ENCODE peak calls at places on chromosomes 7 and 10, in six cellular contexts. One of them, this sample, is unnamed.

GRCh38 chr10:70260259-70260658 is 23.5 kb downstream of the NPFFR1 start:
- ATAC-seq in HepG2: no peak
- ATAC-seq in upper lobe of left lung: no peak
- ATAC-seq in GM12878: no peak
- ATAC-seq in K562: no peak
- ATAC-seq in A549: no peak
- ATAC-seq in this sample: no peak

GRCh38 chr10:77037735-77038411 is 599.7 kb downstream of the KCNMA1 start:
- ATAC-seq in A549: no peak
- ATAC-seq in GM12878: peak; percentile 52
- ATAC-seq in K562: peak; percentile 41
- ATAC-seq in upper lobe of left lung: no peak
- ATAC-seq in HepG2: no peak
- ATAC-seq in this sample: no peak

GRCh38 chr10:70715853-70716795 is 43.8 kb downstream of the ADAMTS14 start:
- ATAC-seq in upper lobe of left lung: no peak
- ATAC-seq in GM12878: peak; percentile 60
- ATAC-seq in A549: no peak
- ATAC-seq in HepG2: peak; percentile 19
- ATAC-seq in K562: peak; percentile 89
- ATAC-seq in this sample: no peak

GRCh38 chr7:77276120-77276519 is 76.5 kb upstream of the FGL2 start:
- ATAC-seq in A549: no peak
- ATAC-seq in GM12878: no peak
- ATAC-seq in HepG2: no peak
- ATAC-seq in K562: no peak
- ATAC-seq in upper lobe of left lung: no peak
- ATAC-seq in this sample: no peak

GRCh38 chr10:42836771-42837468 is 54.3 kb downstream of the BMS1 start:
- ATAC-seq in HepG2: peak; percentile 98
- ATAC-seq in A549: peak; percentile 85
- ATAC-seq in GM12878: no peak
- ATAC-seq in K562: no peak
- ATAC-seq in upper lobe of left lung: no peak
- ATAC-seq in this sample: no peak

GRCh38 chr7:29565982-29566746 is 2.5 kb downstream of the PRR15 start:
- ATAC-seq in GM12878: no peak
- ATAC-seq in upper lobe of left lung: peak; percentile 30
- ATAC-seq in HepG2: no peak
- ATAC-seq in A549: no peak
- ATAC-seq in K562: no peak
- ATAC-seq in this sample: peak; percentile 29

GRCh38 chr7:134515569-134516468 is 11.5 kb upstream of the AKR1B10 start:
- ATAC-seq in A549: peak; percentile 60
- ATAC-seq in K562: no peak
- ATAC-seq in HepG2: no peak
- ATAC-seq in upper lobe of left lung: no peak
- ATAC-seq in GM12878: no peak
- ATAC-seq in this sample: peak; percentile 59

GRCh38 chr10:60349426-60349825 is 40.2 kb downstream of the ANK3 start:
- ATAC-seq in K562: no peak
- ATAC-seq in upper lobe of left lung: no peak
- ATAC-seq in HepG2: no peak
- ATAC-seq in A549: no peak
- ATAC-seq in GM12878: no peak
- ATAC-seq in this sample: no peak

GRCh38 chr10:24938076-24938475 is 14.3 kb downstream of the PRTFDC1 start:
- ATAC-seq in K562: no peak
- ATAC-seq in A549: no peak
- ATAC-seq in GM12878: no peak
- ATAC-seq in HepG2: no peak
- ATAC-seq in upper lobe of left lung: no peak
- ATAC-seq in this sample: no peak

GRCh38 chr10:30688456-30688855 is 58.9 kb upstream of the LYZL2 start:
- ATAC-seq in A549: no peak
- ATAC-seq in upper lobe of left lung: no peak
- ATAC-seq in HepG2: no peak
- ATAC-seq in K562: no peak
- ATAC-seq in GM12878: peak; percentile 22
- ATAC-seq in this sample: no peak

GRCh38 chr7:98200364-98200763 is 10.9 kb upstream of the BHLHA15 start:
- ATAC-seq in K562: no peak
- ATAC-seq in GM12878: peak; percentile 25
- ATAC-seq in A549: no peak
- ATAC-seq in HepG2: no peak
- ATAC-seq in upper lobe of left lung: no peak
- ATAC-seq in this sample: no peak

GRCh38 chr10:108450280-108450679 is 1285.8 kb upstream of the SORCS1 start:
- ATAC-seq in HepG2: no peak
- ATAC-seq in A549: no peak
- ATAC-seq in K562: no peak
- ATAC-seq in GM12878: peak; percentile 41
- ATAC-seq in upper lobe of left lung: no peak
- ATAC-seq in this sample: no peak

GRCh38 chr10:102065561-102066420 is 642 bp downstream of the HPS6 start:
- ATAC-seq in K562: peak; percentile 61
- ATAC-seq in GM12878: peak; percentile 57
- ATAC-seq in A549: peak; percentile 65
- ATAC-seq in HepG2: peak; percentile 74
- ATAC-seq in upper lobe of left lung: peak; percentile 15
- ATAC-seq in this sample: peak; percentile 39

GRCh38 chr7:123682690-123683089 is 27.0 kb downstream of the LMOD2 start:
- ATAC-seq in K562: peak; percentile 79
- ATAC-seq in HepG2: peak; percentile 66
- ATAC-seq in GM12878: peak; percentile 81
- ATAC-seq in A549: peak; percentile 66
- ATAC-seq in upper lobe of left lung: no peak
- ATAC-seq in this sample: no peak

GRCh38 chr10:127984944-127985343 is 78.0 kb downstream of the PTPRE start:
- ATAC-seq in K562: no peak
- ATAC-seq in HepG2: no peak
- ATAC-seq in upper lobe of left lung: no peak
- ATAC-seq in GM12878: no peak
- ATAC-seq in A549: no peak
- ATAC-seq in this sample: no peak

GRCh38 chr10:132981173-132981555 is 38.8 kb upstream of the CFAP46 start:
- ATAC-seq in GM12878: no peak
- ATAC-seq in K562: no peak
- ATAC-seq in HepG2: no peak
- ATAC-seq in A549: no peak
- ATAC-seq in upper lobe of left lung: no peak
- ATAC-seq in this sample: no peak

GRCh38 chr7:114086906-114087651 is 168.3 kb upstream of the PPP1R3A start:
- ATAC-seq in upper lobe of left lung: no peak
- ATAC-seq in HepG2: peak; percentile 19
- ATAC-seq in K562: no peak
- ATAC-seq in A549: peak; percentile 4
- ATAC-seq in GM12878: no peak
- ATAC-seq in this sample: no peak

GRCh38 chr7:43362652-43363428 is 220.1 kb upstream of the STK17A start:
- ATAC-seq in HepG2: no peak
- ATAC-seq in A549: no peak
- ATAC-seq in GM12878: peak; percentile 61
- ATAC-seq in upper lobe of left lung: peak; percentile 73
- ATAC-seq in K562: no peak
- ATAC-seq in this sample: peak; percentile 80

GRCh38 chr10:86343761-86344160 is 22.8 kb downstream of the GRID1 start:
- ATAC-seq in K562: no peak
- ATAC-seq in GM12878: no peak
- ATAC-seq in A549: no peak
- ATAC-seq in HepG2: no peak
- ATAC-seq in upper lobe of left lung: no peak
- ATAC-seq in this sample: no peak

GRCh38 chr10:11849908-11850307 is 26.8 kb downstream of the PROSER2 start:
- ATAC-seq in upper lobe of left lung: peak; percentile 9
- ATAC-seq in HepG2: no peak
- ATAC-seq in GM12878: no peak
- ATAC-seq in K562: peak; percentile 13
- ATAC-seq in A549: no peak
- ATAC-seq in this sample: peak; percentile 57

GRCh38 chr7:37062019-37062418 is 337.7 kb upstream of the AOAH start:
- ATAC-seq in HepG2: no peak
- ATAC-seq in K562: no peak
- ATAC-seq in A549: no peak
- ATAC-seq in upper lobe of left lung: no peak
- ATAC-seq in GM12878: no peak
- ATAC-seq in this sample: no peak

GRCh38 chr10:13969792-13970140 is 361.0 kb downstream of the FRMD4A start:
- ATAC-seq in upper lobe of left lung: no peak
- ATAC-seq in HepG2: no peak
- ATAC-seq in K562: no peak
- ATAC-seq in A549: no peak
- ATAC-seq in GM12878: peak; percentile 88
- ATAC-seq in this sample: no peak

GRCh38 chr7:30901856-30902255 is 9.8 kb upstream of the AQP1 start:
- ATAC-seq in K562: peak; percentile 84
- ATAC-seq in GM12878: no peak
- ATAC-seq in A549: no peak
- ATAC-seq in upper lobe of left lung: no peak
- ATAC-seq in HepG2: no peak
- ATAC-seq in this sample: no peak

GRCh38 chr7:122682805-122683204 is 16.1 kb downstream of the RNF133 start:
- ATAC-seq in A549: no peak
- ATAC-seq in K562: no peak
- ATAC-seq in HepG2: no peak
- ATAC-seq in upper lobe of left lung: no peak
- ATAC-seq in GM12878: no peak
- ATAC-seq in this sample: no peak

GRCh38 chr7:143407296-143408246 is 1.1 kb downstream of the EPHA1 start:
- ATAC-seq in upper lobe of left lung: peak; percentile 4
- ATAC-seq in GM12878: peak; percentile 32
- ATAC-seq in A549: peak; percentile 30
- ATAC-seq in HepG2: peak; percentile 56
- ATAC-seq in K562: peak; percentile 17
- ATAC-seq in this sample: no peak

GRCh38 chr7:150665075-150665794 is 20.3 kb upstream of the GIMAP2 start:
- ATAC-seq in GM12878: no peak
- ATAC-seq in upper lobe of left lung: no peak
- ATAC-seq in K562: no peak
- ATAC-seq in HepG2: no peak
- ATAC-seq in A549: no peak
- ATAC-seq in this sample: no peak

GRCh38 chr7:139644191-139644590 is 120.7 kb downstream of the CLEC2L start:
- ATAC-seq in HepG2: no peak
- ATAC-seq in A549: no peak
- ATAC-seq in upper lobe of left lung: no peak
- ATAC-seq in GM12878: no peak
- ATAC-seq in K562: no peak
- ATAC-seq in this sample: no peak

DNA sequence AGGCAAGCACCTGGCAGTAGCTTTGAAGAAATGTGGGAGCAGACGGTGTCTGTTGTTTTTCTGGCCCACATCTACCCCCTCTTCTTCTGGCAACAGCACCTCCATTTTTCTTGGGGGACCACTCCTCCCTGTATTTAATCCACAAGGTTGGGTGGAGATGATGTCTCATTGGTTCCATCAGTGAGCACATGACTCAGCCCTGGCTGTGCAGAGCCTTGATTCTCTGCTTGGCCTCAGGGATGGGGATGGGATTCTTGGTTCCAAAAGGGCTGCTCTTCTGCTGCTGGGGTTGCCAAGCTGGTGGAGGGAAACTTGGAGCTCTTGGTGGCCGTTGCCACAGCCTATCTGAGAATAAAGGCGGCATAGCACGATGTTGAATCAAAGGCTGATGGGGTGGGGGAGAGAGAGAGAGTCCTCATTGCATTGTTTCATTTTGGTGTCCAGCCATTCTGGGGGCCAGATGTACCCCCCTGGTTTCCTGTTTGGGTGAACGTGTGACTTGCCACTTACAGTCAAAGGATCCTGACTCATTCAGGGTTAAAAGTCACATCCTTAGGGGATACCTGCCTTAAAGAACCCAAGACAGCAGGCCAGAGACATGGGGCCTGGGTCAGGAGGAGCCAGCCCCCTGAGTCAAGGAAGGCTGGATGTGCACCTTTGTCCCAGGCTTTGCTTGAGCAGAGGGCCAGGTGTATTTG is 25.9 kb downstream of the GRK5 start:
- ATAC-seq in upper lobe of left lung: no peak
- ATAC-seq in HepG2: no peak
- ATAC-seq in K562: no peak
- ATAC-seq in GM12878: no peak
- ATAC-seq in A549: no peak
- ATAC-seq in this sample: peak; percentile 40
- TF ChIP-seq CTCF in upper lobe of left lung: no peak
- TF ChIP-seq CTCF in HepG2: no peak
- TF ChIP-seq CTCF in K562: no peak
- TF ChIP-seq CTCF in GM12878: no peak
- TF ChIP-seq CTCF in A549: no peak
- TF ChIP-seq CTCF in this sample: no peak

DNA sequence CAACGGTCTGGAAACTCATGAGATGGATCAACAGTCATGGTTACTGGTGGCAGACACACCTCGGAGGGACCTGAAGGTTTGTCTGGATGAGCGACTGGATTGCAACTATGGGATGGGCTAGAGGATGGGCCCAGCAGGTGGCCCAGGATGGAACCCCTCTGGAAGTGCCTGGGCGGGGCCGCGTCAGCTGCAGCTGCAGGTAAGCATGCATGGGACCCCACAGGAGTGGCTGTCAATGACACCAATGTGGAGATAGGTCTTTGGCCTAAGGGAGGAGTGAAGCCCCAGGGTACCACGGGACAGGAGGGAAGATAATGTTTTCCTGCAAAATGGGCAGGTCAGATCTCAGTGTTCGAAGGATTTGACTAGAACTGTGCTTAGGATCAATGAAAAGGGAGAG is 103.4 kb downstream of the LANCL2 start:
- ATAC-seq in HepG2: no peak
- ATAC-seq in K562: no peak
- ATAC-seq in A549: no peak
- ATAC-seq in GM12878: no peak
- ATAC-seq in upper lobe of left lung: no peak
- ATAC-seq in this sample: no peak
- H3K27ac ChIP-seq in HepG2: no peak overlapping the region
- H3K27ac ChIP-seq in K562: no peak overlapping the region
- H3K27ac ChIP-seq in A549: no peak overlapping the region
- H3K27ac ChIP-seq in GM12878: no peak overlapping the region
- H3K27ac ChIP-seq in upper lobe of left lung: no peak overlapping the region
- H3K27ac ChIP-seq in this sample: no peak overlapping the region

DNA sequence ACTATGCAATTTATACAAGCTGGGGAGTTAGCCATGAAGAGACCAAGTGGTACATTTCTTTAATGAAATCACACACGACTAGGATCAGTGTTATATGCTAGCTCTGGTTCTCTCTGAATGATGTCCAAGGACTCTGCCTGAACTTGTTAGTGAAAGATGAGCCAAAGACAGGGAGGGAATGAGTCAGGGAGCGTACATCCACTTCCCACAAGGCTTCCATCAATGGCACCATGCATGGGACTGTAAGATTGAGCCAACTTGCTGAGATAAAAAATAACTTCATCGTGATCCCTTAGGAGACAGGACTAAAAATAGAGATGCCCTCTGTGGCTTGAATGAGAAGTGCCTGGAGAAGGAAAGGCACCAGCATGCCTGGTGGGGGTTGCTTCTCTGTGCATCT is 629.7 kb downstream of the ACTR3B start:
- ATAC-seq in A549: no peak
- ATAC-seq in K562: no peak
- ATAC-seq in upper lobe of left lung: peak; percentile 54
- ATAC-seq in GM12878: no peak
- ATAC-seq in HepG2: no peak
- ATAC-seq in this sample: peak; percentile 87
- TF ChIP-seq EP300 in A549: no peak
- TF ChIP-seq EP300 in K562: no peak
- TF ChIP-seq EP300 in upper lobe of left lung: no peak
- TF ChIP-seq EP300 in GM12878: no peak
- TF ChIP-seq EP300 in HepG2: no peak
- TF ChIP-seq EP300 in this sample: no peak

GRCh38 chr7:50782376-50783208 is at the start of gene GRB10:
- ATAC-seq in HepG2: peak; percentile 84
- ATAC-seq in upper lobe of left lung: peak; percentile 72
- ATAC-seq in GM12878: no peak
- ATAC-seq in A549: peak; percentile 70
- ATAC-seq in K562: no peak
- ATAC-seq in this sample: peak; percentile 78
- TF ChIP-seq CTCF in HepG2: peak; percentile 36
- TF ChIP-seq CTCF in upper lobe of left lung: peak; percentile 39
- TF ChIP-seq CTCF in GM12878: no peak
- TF ChIP-seq CTCF in A549: peak; percentile 46
- TF ChIP-seq CTCF in K562: no peak
- TF ChIP-seq CTCF in this sample: peak; percentile 54

This sample was measured in gastroesophageal sphincter.